ENCODE peak calls at places on chromosomes 12 and 14, in seven cellular contexts. Z is hepatocyte, U is PC-9, W is GM23338, T is OCI-LY7, Y is HCT116, H is PC-3. M is an unnamed sample. For H3K9me2, the result is how much of the 10 kb centered on the place peaks cover.

GRCh38 chr14:31161274-31161673 is 46.3 kb downstream of the HECTD1 start:
- DNase-seq in W (no peak), H (no peak), Y (no peak), T (no peak), U (no peak), Z (no peak), M (no peak)

GRCh38 chr14:104393898-104394605 is 185.5 kb upstream of the C14orf180 start:
- DNase-seq in T (peak), U (no peak), Y (no peak), W (no peak), Z (peak), H (no peak), M (peak)

GRCh38 chr12:98758331-98758730 is 113.2 kb downstream of the APAF1 start:
- DNase-seq in Z (no peak), W (no peak), H (no peak), U (no peak), Y (no peak), T (no peak), M (no peak)

GRCh38 chr12:132373967-132374820 is 44.8 kb upstream of the GALNT9 start:
- DNase-seq in Y (no peak), H (no peak), Z (peak), W (no peak), T (no peak), U (no peak), M (no peak)

GRCh38 chr14:23306412-23307145 is at the start of gene BCL2L2:
- DNase-seq in U (peak), T (peak), W (peak), H (peak), Y (peak), Z (peak), M (peak)

GRCh38 chr12:20212658-20213387 is 155.5 kb upstream of the PDE3A start:
- DNase-seq in U (peak), W (peak), H (peak), T (no peak), Z (peak), Y (peak), M (no peak)

GRCh38 chr12:90543841-90544240 is 411.1 kb downstream of the CCER1 start:
- DNase-seq in W (no peak), Y (no peak), U (no peak), Z (no peak), H (peak), T (no peak), M (no peak)

GRCh38 chr12:71636704-71637115 is 26.9 kb downstream of the ZFC3H1 start:
- DNase-seq in Z (peak), Y (peak), T (peak), H (peak), W (peak), U (no peak), M (peak)

GRCh38 chr14:101894365-101895113 is 69.8 kb upstream of the DYNC1H1 start:
- DNase-seq in H (no peak), W (no peak), T (no peak), Y (no peak), U (no peak), Z (no peak), M (no peak)

GRCh38 chr12:66241061-66242043 is 52.3 kb downstream of the IRAK3 start:
- DNase-seq in T (no peak), Z (no peak), W (no peak), H (peak), Y (no peak), U (no peak), M (no peak)

GRCh38 chr14:89447182-89447970 is 30.3 kb upstream of the FOXN3 start:
- DNase-seq in Z (no peak), U (no peak), W (no peak), T (peak), Y (no peak), H (no peak), M (no peak)

DNA sequence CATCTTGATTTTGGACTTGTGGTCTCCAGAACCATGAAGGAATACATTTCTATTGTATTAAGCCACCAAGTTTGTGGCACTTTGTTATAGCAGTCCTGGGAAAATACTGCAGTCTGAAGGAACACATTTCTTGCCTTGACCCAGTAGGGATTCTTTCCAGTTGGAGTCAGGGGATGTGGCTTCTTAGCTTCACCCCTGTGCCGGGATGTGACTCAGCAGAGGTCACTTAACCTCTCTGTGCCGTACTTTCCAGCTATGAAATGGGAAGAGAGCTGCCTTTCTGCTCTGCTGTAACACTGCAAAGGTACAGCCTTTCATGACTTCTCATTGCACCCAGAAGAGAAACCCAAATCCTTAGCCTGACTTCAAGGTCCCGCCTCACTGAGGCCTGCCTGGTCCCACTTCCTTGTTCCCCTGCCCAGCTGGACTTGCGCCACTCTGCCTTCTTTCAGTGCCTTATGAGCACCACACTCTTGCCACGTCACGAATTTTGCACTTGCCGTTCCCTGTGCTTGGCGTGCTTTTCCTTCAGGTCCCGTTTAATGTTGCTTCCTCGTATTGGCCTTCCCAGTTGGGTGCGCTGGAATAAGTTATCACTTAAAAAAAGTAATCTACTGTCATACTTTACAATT is 24.2 kb downstream of the CHST11 start:
- DNase-seq in U (no peak), Z (no peak), T (no peak), H (peak), W (no peak), Y (peak), M (no peak)
- H2AFZ ChIP-seq in U (no peak), Z (no peak), T (no peak), H (no peak), W (no peak), Y (no peak), M (no peak)

GRCh38 chr12:116266631-116267349 is 10.7 kb downstream of the MED13L start:
- DNase-seq in Z (no peak), T (no peak), W (no peak), Y (no peak), U (no peak), H (no peak), M (no peak)
- H3K9me2 ChIP-seq in Z (under half), T (under half), W (under half), Y (under half), U (under half), H (under half), M (under half)

DNA sequence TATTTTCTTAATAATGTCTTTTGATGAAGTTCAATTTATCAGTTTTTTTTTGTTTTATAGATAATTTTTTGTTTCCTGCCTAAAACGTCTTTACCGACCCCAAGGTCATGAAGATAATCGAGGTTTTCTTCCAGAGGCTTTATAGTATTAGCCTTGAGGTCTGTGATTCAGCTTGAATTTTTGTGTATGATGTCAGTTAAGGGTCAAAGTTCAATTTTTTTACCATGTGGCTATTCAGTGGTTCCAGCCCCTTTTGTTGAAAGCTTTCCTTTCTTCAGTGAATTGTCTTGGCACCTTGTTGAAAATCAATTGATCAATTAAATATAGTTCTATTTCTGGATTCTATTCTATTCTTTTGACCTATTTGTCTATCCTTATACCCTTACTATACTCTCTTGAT is 3.2 kb upstream of the MGST1 start:
- DNase-seq in H (peak), T (no peak), Z (peak), W (no peak), U (no peak), Y (no peak), M (no peak)
- H3K4me2 ChIP-seq in H (no peak), T (no peak), Z (no peak), W (no peak), U (no peak), Y (no peak), M (no peak)

GRCh38 chr12:52152905-52153317 is 38.9 kb downstream of the KRT80 start:
- DNase-seq in U (no peak), T (no peak), Z (no peak), H (no peak), Y (no peak), W (no peak), M (no peak)

GRCh38 chr12:52149182-52149641 is 42.6 kb downstream of the KRT80 start:
- DNase-seq in T (no peak), Y (no peak), Z (no peak), W (no peak), H (no peak), U (no peak), M (no peak)

GRCh38 chr12:52151153-52151858 is 40.5 kb downstream of the KRT80 start:
- DNase-seq in Z (no peak), H (no peak), U (no peak), W (no peak), T (no peak), Y (no peak), M (no peak)

GRCh38 chr12:52149651-52150241 is 42.1 kb downstream of the KRT80 start:
- DNase-seq in Y (no peak), W (no peak), H (no peak), Z (no peak), U (peak), T (no peak), M (no peak)

DNA sequence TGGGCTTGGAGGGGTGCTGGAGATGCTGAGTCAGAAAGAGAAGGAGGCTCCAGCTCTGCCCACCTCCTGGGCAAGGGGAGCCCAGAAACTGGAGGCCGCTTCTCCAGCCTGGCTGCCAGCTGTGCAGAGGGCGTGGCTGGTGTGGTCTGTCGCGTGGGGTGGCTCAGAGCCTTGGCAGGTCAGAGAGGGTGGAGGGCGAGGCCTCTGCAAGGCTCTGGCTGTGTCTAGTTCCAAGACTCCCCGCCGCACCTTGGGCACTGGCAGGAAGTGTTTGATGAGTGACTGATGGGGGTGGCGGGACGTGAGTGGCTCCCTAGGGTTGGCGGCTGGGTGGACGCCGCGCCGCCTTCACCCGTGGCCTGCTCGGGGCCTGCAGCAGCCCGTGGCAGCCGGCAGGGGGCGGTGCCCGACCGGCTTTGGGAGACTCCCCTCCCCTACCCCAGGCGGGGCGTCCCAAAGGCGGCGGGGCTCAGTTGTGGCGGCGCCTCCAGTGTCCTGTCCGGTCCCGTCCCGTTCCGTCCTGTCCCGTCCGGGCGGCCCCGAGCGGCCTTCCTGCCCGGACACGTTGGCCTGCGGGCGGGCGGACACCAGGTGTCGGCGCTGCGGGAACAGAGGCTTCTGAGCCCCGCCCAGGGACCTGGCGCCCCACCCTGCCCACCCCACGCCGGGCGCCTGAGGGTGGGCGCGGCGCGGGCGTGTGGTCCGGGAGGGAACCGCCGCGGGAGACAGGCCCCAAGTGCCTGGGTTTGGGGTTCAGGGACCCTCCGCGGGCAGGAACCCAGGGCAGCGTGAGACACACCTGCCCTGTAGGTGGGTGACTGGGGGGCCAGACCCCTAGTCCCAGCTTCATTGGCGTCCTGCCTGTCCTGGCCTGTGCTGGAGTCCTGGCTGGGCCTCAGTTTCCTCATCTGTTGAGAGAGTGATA is 39.7 kb downstream of the KRT80 start:
- DNase-seq in Y (no peak), U (peak), T (peak), W (peak), Z (peak), H (peak), M (peak)
- H2AFZ ChIP-seq in Y (no peak), U (peak), T (no peak), W (peak), Z (no peak), H (peak), M (no peak)

GRCh38 chr12:117738233-117738632 is 230.6 kb downstream of the KSR2 start:
- DNase-seq in H (peak), U (peak), W (no peak), T (no peak), Z (no peak), Y (no peak), M (no peak)

GRCh38 chr12:117743746-117744145 is 225.0 kb downstream of the KSR2 start:
- DNase-seq in Z (no peak), U (no peak), W (no peak), H (no peak), Y (no peak), T (no peak), M (no peak)

GRCh38 chr12:117744418-117744817 is 224.4 kb downstream of the KSR2 start:
- DNase-seq in T (no peak), Z (no peak), Y (no peak), H (no peak), U (no peak), W (no peak), M (no peak)

DNA sequence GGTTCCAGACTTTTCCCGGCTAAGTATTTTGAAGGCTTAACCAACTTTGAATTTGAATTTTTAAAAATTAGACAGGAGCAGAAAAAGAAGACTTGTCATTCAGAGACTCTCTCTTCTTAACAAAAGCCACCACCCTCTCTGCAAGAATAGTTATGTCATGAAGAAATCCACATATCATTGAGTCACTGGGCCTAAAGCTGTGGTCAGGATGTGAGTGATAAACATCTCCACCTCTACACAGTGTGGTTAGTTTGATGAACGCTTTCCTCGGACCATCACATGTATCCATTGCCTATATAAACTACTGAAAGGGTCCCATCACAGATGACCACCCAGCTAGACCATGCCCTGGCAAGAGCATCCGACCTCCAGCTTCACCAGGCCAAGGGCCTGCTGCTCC is 226.1 kb downstream of the KSR2 start:
- DNase-seq in Z (no peak), Y (no peak), W (no peak), H (no peak), T (no peak), U (no peak), M (no peak)
- H3K9me2 ChIP-seq in Z (under half), Y (under half), W (under half), H (under half), T (under half), U (under half), M (under half)

GRCh38 chr12:15979096-15980091 is 68.3 kb downstream of the DERA start:
- DNase-seq in H (peak), Z (peak), U (peak), Y (no peak), W (peak), T (no peak), M (no peak)
- H3K4me2 ChIP-seq in H (peak), Z (peak), U (peak), Y (no peak), W (no peak), T (no peak), M (no peak)

DNA sequence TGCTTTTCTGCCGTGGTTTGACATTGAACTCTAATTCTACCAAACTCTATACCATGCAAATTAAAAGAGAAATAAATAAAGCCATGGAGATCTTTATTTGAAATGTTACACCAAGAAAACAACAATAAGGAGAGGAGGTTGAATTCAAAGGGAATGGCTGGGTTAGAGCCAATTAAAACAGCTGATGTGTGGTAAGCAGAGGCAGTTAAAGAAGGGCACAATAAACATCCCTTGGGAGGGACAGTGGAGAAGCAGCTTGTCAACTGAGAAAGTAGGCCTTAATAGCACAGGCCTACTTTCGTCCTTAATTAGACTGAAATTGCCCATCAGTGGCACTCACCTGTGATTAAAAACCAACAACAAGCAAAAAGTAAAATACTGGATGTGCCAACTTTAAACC is 16.3 kb upstream of the NAV3 start:
- DNase-seq in T (no peak), W (no peak), H (no peak), Y (no peak), Z (no peak), U (no peak), M (no peak)
- H2AFZ ChIP-seq in T (peak), W (no peak), H (no peak), Y (no peak), Z (no peak), U (no peak), M (no peak)

GRCh38 chr14:93305708-93306418 is 27.0 kb downstream of the BTBD7 start:
- DNase-seq in Y (no peak), H (no peak), U (no peak), Z (no peak), W (no peak), T (no peak), M (no peak)

GRCh38 chr14:93303659-93304058 is 29.2 kb downstream of the BTBD7 start:
- DNase-seq in U (no peak), Y (no peak), T (no peak), H (no peak), Z (no peak), W (no peak), M (no peak)

GRCh38 chr14:93301821-93302447 is 30.9 kb downstream of the BTBD7 start:
- DNase-seq in Z (peak), U (peak), W (peak), T (no peak), H (peak), Y (peak), M (no peak)

GRCh38 chr14:93304771-93305170 is 28.1 kb downstream of the BTBD7 start:
- DNase-seq in T (no peak), U (no peak), Z (peak), W (no peak), Y (no peak), H (no peak), M (no peak)

GRCh38 chr14:93302688-93303581 is 29.9 kb downstream of the BTBD7 start:
- DNase-seq in U (no peak), H (no peak), W (no peak), Y (no peak), T (no peak), Z (no peak), M (no peak)
- H3K9me2 ChIP-seq in U (under half), H (under half), W (under half), Y (under half), T (under half), Z (under half), M (under half)

GRCh38 chr14:55926007-55926406 is 192.2 kb upstream of the PELI2 start:
- DNase-seq in T (no peak), W (no peak), Z (peak), U (no peak), Y (no peak), H (no peak), M (no peak)

GRCh38 chr14:55927059-55927458 is 191.2 kb upstream of the PELI2 start:
- DNase-seq in W (no peak), U (no peak), Z (no peak), T (no peak), Y (no peak), H (no peak), M (no peak)

GRCh38 chr14:55928316-55928715 is 189.9 kb upstream of the PELI2 start:
- DNase-seq in Y (no peak), T (no peak), Z (no peak), W (no peak), U (no peak), H (no peak), M (no peak)

GRCh38 chr14:55930016-55930784 is 188.0 kb upstream of the PELI2 start:
- DNase-seq in W (no peak), Y (no peak), T (no peak), H (peak), Z (no peak), U (no peak), M (no peak)

DNA sequence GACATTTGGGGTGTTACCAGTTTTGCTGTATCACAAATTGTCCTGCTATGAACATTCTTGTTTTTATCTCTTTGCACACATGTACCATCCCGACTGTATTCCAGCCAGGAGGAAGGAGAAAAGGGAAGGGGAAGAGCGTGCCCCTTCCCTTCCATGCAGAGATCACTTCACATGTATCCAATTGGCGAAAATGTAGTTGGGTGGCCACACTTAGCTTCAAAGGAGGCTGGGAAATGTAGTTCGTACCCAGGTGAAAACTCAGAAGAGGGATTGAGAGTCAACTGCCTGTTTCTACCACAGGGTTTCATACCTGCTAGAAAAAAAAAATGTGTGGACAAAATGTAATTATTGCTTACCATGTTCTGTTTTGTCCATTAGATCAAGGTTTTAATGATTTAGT is 189.1 kb upstream of the PELI2 start:
- DNase-seq in W (peak), T (no peak), H (no peak), U (no peak), Y (no peak), Z (no peak), M (no peak)
- H3K4me2 ChIP-seq in W (no peak), T (no peak), H (no peak), U (no peak), Y (no peak), Z (no peak), M (no peak)

M was measured in Karpas-422.